ENCODE peak calls at places on chromosomes 5 and 9, in eight cellular contexts. L is iris pigment epithelial cell, R is upper lobe of right lung, Q is NCI-H2107, K is prostate gland, A is Panc1, M is ELF-1, U is aorta. T is an unnamed sample.

GRCh38 chr5:158898185-158899177 is 201.2 kb downstream of the EBF1 start:
- DNase-seq in L (no peak), R (no peak), Q (no peak), K (no peak), A (no peak), M (no peak), U (no peak), T (no peak)

GRCh38 chr5:45508155-45508554 is 188.0 kb downstream of the HCN1 start:
- DNase-seq in L (no peak), R (no peak), Q (peak), K (no peak), A (no peak), M (no peak), U (no peak), T (no peak)

GRCh38 chr5:125338804-125339203 is 592.4 kb upstream of the ZNF608 start:
- DNase-seq in L (peak), R (no peak), Q (no peak), K (no peak), A (no peak), M (no peak), U (no peak), T (no peak)

GRCh38 chr5:14749579-14750091 is 85.1 kb downstream of the OTULIN start:
- DNase-seq in L (no peak), R (no peak), Q (no peak), K (no peak), A (no peak), M (no peak), U (no peak), T (no peak)

GRCh38 chr5:154309361-154309725 is 118.8 kb downstream of the GALNT10 start:
- DNase-seq in L (peak), R (no peak), Q (no peak), K (no peak), A (no peak), M (no peak), U (no peak), T (no peak)

GRCh38 chr9:37949576-37949975 is 45.6 kb upstream of the SLC25A51 start:
- DNase-seq in L (no peak), R (no peak), Q (no peak), K (no peak), A (no peak), M (no peak), U (no peak), T (no peak)

GRCh38 chr9:126347911-126348760 is 21.5 kb downstream of the MVB12B start:
- DNase-seq in L (no peak), R (peak), Q (peak), K (no peak), A (no peak), M (peak), U (no peak), T (peak)

GRCh38 chr9:128575921-128576320 is 23.5 kb downstream of the SPTAN1 start:
- DNase-seq in L (no peak), R (no peak), Q (no peak), K (no peak), A (no peak), M (no peak), U (no peak), T (no peak)

GRCh38 chr9:123795336-123795735 is 134.6 kb downstream of the DENND1A start:
- DNase-seq in L (no peak), R (no peak), Q (no peak), K (no peak), A (no peak), M (no peak), U (no peak), T (no peak)

T was measured in H9.